ENCODE peak calls at places on chromosomes 13 and 19, in eight cellular contexts. S is sigmoid colon, U is K562, T is SK-N-SH, H is transverse colon, A is suprapubic skin, O is HepG2, K is H1. B is an unnamed sample.

GRCh38 chr13:28449826-28450773 is 44.8 kb downstream of the FLT1 start:
- DNase-seq in S (no peak), U (no peak), T (no peak), H (no peak), A (no peak), O (no peak), K (no peak), B (no peak)

GRCh38 chr19:1035998-1036621 is 3.8 kb upstream of the ABCA7 start:
- DNase-seq in S (no peak), U (peak; percentile 55), T (no peak), H (peak; percentile 7), A (no peak), O (no peak), K (no peak), B (no peak)

GRCh38 chr13:51324714-51325440 is 14.6 kb upstream of the SERPINE3 start:
- DNase-seq in S (no peak), U (no peak), T (no peak), H (no peak), A (no peak), O (no peak), K (no peak), B (no peak)

GRCh38 chr13:26163812-26164211 is 58.3 kb downstream of the RNF6 start:
- DNase-seq in S (no peak), U (no peak), T (no peak), H (no peak), A (no peak), O (no peak), K (no peak), B (no peak)

GRCh38 chr13:22800726-22801401 is 379.9 kb upstream of the SGCG start:
- DNase-seq in S (peak; percentile 68), U (no peak), T (no peak), H (peak; percentile 21), A (no peak), O (no peak), K (no peak), B (no peak)

GRCh38 chr13:35699805-35700204 is 223.3 kb upstream of the MAB21L1 start:
- DNase-seq in S (peak; percentile 80), U (no peak), T (no peak), H (peak; percentile 22), A (no peak), O (no peak), K (no peak), B (no peak)

GRCh38 chr13:100584901-100585300 is 3.7 kb downstream of the GGACT start:
- DNase-seq in S (no peak), U (no peak), T (no peak), H (no peak), A (no peak), O (no peak), K (no peak), B (no peak)

GRCh38 chr13:30806784-30807183 is 71.4 kb downstream of the ALOX5AP start:
- DNase-seq in S (no peak), U (no peak), T (no peak), H (no peak), A (no peak), O (no peak), K (no peak), B (no peak)

GRCh38 chr13:63774133-63774532 is 2358.5 kb upstream of the PCDH20 start:
- DNase-seq in S (no peak), U (no peak), T (no peak), H (no peak), A (no peak), O (no peak), K (no peak), B (no peak)

GRCh38 chr13:71879129-71879535 is 12.1 kb upstream of the DACH1 start:
- DNase-seq in S (no peak), U (peak; percentile 27), T (peak; percentile 33), H (no peak), A (no peak), O (peak; percentile 27), K (no peak), B (no peak)

GRCh38 chr13:77918391-77919261 is at the start of gene EDNRB:
- DNase-seq in S (peak; percentile 71), U (no peak), T (peak; percentile 39), H (peak; percentile 18), A (peak; percentile 80), O (no peak), K (peak; percentile 77), B (no peak)

GRCh38 chr13:77002590-77003190 is 10.8 kb downstream of the CLN5 start:
- DNase-seq in S (no peak), U (peak; percentile 32), T (peak; percentile 30), H (no peak), A (no peak), O (peak; percentile 23), K (no peak), B (no peak)

GRCh38 chr13:46845146-46845545 is 48.2 kb upstream of the ESD start:
- DNase-seq in S (no peak), U (no peak), T (no peak), H (no peak), A (no peak), O (no peak), K (no peak), B (no peak)

GRCh38 chr19:54207908-54208783 is 7.5 kb downstream of the RPS9 start:
- DNase-seq in S (peak; percentile 89), U (peak; percentile 94), T (no peak), H (peak; percentile 72), A (no peak), O (peak; percentile 59), K (peak; percentile 64), B (peak; percentile 92)

GRCh38 chr19:5144545-5145179 is 175.7 kb downstream of the KDM4B start:
- DNase-seq in S (no peak), U (no peak), T (no peak), H (no peak), A (no peak), O (no peak), K (no peak), B (no peak)

GRCh38 chr19:15266683-15267082 is 34.4 kb upstream of the EPHX3 start:
- DNase-seq in S (no peak), U (no peak), T (no peak), H (no peak), A (no peak), O (no peak), K (no peak), B (no peak)

GRCh38 chr19:15265849-15266248 is 33.6 kb upstream of the EPHX3 start:
- DNase-seq in S (peak; percentile 97), U (no peak), T (peak; percentile 91), H (peak; percentile 75), A (peak; percentile 85), O (no peak), K (no peak), B (peak; percentile 96)

GRCh38 chr19:15268192-15268927 is 36.1 kb upstream of the EPHX3 start:
- DNase-seq in S (no peak), U (no peak), T (no peak), H (no peak), A (no peak), O (no peak), K (no peak), B (no peak)

GRCh38 chr19:15268928-15269253 is 36.6 kb upstream of the EPHX3 start:
- DNase-seq in S (no peak), U (no peak), T (no peak), H (no peak), A (no peak), O (no peak), K (no peak), B (no peak)

GRCh38 chr19:15269806-15270205 is 37.6 kb upstream of the EPHX3 start:
- DNase-seq in S (no peak), U (no peak), T (no peak), H (no peak), A (no peak), O (no peak), K (no peak), B (no peak)
- TF ChIP-seq EP300 in S (no peak), U (no peak), T (no peak), H (no peak), A (no peak), O (no peak), K (no peak), B (no peak)

DNA sequence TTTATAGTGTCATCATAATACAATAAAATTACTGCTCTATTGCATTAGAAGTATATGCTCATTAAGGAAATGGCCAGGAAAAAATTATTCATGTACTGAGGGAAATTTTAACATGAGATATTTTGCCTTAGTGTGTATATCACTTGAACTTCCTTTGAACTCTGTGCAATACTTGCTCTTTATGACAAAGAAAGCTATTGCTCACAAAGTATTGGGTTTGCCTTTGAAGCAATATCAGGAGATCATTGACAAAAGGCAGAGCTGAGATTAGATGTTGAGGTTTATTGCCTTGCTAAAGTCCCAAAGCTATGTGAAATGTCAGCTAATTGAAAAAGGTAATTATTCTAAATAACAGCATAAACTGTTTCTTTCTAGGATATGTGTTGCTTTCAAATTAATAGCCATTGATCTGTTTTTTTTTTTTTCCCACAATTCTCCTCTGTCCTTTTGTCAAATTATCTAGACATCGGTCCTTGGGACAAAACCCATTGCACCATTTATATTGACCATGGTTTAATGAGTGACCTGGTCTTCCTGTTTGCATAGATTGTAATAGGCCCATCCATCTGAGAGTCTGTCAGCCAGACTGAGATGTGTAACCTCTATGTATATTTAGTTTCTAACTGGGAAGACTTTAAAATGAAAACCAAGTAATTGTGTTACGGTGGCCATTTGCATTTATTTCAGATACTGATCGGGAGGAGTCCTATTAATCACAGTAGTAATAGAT is 752.7 kb upstream of the GPC6 start:
- DNase-seq in S (no peak), U (no peak), T (no peak), H (no peak), A (no peak), O (no peak), K (no peak), B (no peak)
- TF ChIP-seq POLR2AphosphoS5 in S (no peak), U (no peak), T (no peak), H (no peak), A (no peak), O (no peak), K (no peak), B (no peak)

DNA sequence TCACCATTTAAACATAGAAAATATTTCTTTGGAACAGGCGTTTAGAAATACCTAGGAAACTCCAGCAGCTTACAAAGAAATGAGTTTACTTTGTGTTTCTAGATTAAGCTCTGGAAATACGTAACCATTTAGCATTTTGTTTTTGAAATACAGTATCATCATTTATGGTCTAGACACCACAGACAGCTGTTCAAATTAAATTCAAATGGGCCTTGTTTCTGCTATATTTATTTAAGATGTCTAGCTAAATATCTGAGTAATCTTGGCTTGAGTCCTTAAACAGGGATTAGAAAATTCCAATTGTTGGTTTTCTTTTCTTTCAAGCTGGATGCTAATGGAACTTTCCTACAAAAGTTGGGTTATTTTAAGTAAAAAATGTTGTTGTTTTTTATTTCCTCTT is 228.6 kb downstream of the NDFIP2 start:
- DNase-seq in S (no peak), U (no peak), T (no peak), H (no peak), A (no peak), O (no peak), K (no peak), B (no peak)
- TF ChIP-seq EP300 in S (no peak), U (no peak), T (no peak), H (no peak), A (no peak), O (no peak), K (no peak), B (no peak)

DNA sequence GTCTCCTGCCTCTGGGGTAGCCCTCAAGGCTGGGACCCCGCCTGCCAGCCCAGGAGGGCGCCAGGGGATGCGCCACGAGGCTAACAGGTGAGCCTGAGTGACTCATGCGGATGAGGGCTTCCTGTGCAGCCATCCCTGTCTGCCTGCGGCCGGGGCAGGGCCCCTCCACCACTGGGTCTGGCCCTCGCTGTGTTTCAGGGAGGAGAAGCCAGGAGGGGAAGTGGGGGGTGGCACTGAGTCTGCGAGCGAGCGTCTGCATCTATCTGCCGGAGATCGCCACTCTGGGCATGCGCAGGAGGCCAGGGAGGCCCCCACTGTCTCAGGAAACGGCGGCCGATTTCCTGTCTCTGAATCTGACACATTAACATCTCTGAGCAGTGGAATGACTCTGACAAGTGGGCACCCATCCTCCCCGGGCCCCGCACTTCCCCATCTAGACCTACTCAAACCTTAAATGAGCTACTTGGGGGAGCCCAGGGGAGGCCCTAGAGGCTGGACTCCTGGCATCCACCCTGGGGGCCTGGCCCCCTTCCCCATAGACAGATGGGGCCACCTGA is 19.7 kb downstream of the RFX1 start:
- DNase-seq in S (peak; percentile 93), U (no peak), T (peak; percentile 97), H (peak; percentile 90), A (peak; percentile 91), O (no peak), K (peak; percentile 85), B (peak; percentile 97)
- TF ChIP-seq POLR2AphosphoS5 in S (no peak), U (no peak), T (peak; percentile 55), H (no peak), A (no peak), O (no peak), K (peak; percentile 34), B (peak; percentile 63)

B was measured in esophagus muscularis mucosa.